ENCODE peak calls at places on chromosomes 11 and 22, in eight cellular contexts. L is HCT116, B is HepG2, H is sigmoid colon, K is GM23338, W is breast epithelium, T is K562, X is prostate gland. D is an unnamed sample.

GRCh38 chr11:120448240-120448639 is 63.3 kb upstream of the GRIK4 start:
- DNase-seq in L (no peak), B (no peak), H (no peak), K (no peak), W (no peak), T (no peak), X (no peak), D (no peak)

GRCh38 chr11:35664977-35665441 is 2.4 kb downstream of the TRIM44 start:
- DNase-seq in L (no peak), B (no peak), H (no peak), K (peak), W (no peak), T (no peak), X (no peak), D (no peak)

GRCh38 chr11:1487091-1487850 is 692 bp upstream of the MOB2 start:
- DNase-seq in L (no peak), B (no peak), H (peak), K (no peak), W (no peak), T (no peak), X (no peak), D (peak)

GRCh38 chr11:33534575-33534974 is 166.1 kb downstream of the C11orf91 start:
- DNase-seq in L (no peak), B (no peak), H (no peak), K (no peak), W (no peak), T (no peak), X (no peak), D (no peak)

GRCh38 chr11:623999-624704 is 603 bp downstream of the CDHR5 start:
- DNase-seq in L (peak), B (no peak), H (no peak), K (no peak), W (no peak), T (no peak), X (no peak), D (peak)

GRCh38 chr11:76614471-76615183 is 55.9 kb downstream of the LRRC32 start:
- DNase-seq in L (no peak), B (no peak), H (peak), K (no peak), W (no peak), T (no peak), X (no peak), D (peak)

GRCh38 chr11:116357769-116358544 is 414.8 kb downstream of the BUD13 start:
- DNase-seq in L (peak), B (no peak), H (no peak), K (peak), W (no peak), T (peak), X (no peak), D (no peak)

GRCh38 chr11:76153609-76153949 is 52.7 kb downstream of the WNT11 start:
- DNase-seq in L (no peak), B (peak), H (no peak), K (no peak), W (no peak), T (no peak), X (no peak), D (no peak)

GRCh38 chr11:112085822-112086421 is 634 bp downstream of the TIMM8B start:
- DNase-seq in L (no peak), B (no peak), H (no peak), K (peak), W (no peak), T (peak), X (peak), D (peak)

GRCh38 chr11:126723665-126724045 is 276.9 kb downstream of the KIRREL3 start:
- DNase-seq in L (no peak), B (no peak), H (no peak), K (no peak), W (no peak), T (no peak), X (no peak), D (no peak)

GRCh38 chr22:23829845-23830372 is 8.9 kb downstream of the DERL3 start:
- DNase-seq in L (no peak), B (no peak), H (peak), K (no peak), W (no peak), T (no peak), X (no peak), D (no peak)

GRCh38 chr11:67409781-67410368 is 5.6 kb upstream of the CARNS1 start:
- DNase-seq in L (peak), B (peak), H (no peak), K (peak), W (no peak), T (peak), X (no peak), D (peak)

GRCh38 chr11:130462101-130462885 is 13.8 kb downstream of the ADAMTS15 start:
- DNase-seq in L (no peak), B (no peak), H (no peak), K (no peak), W (no peak), T (no peak), X (no peak), D (no peak)

GRCh38 chr22:36379593-36380361 is 8.0 kb downstream of the MYH9 start:
- DNase-seq in L (no peak), B (no peak), H (no peak), K (no peak), W (no peak), T (no peak), X (no peak), D (peak)

GRCh38 chr11:12168114-12168513 is 57.7 kb downstream of the MICAL2 start:
- DNase-seq in L (no peak), B (no peak), H (no peak), K (no peak), W (no peak), T (no peak), X (no peak), D (no peak)

GRCh38 chr11:416051-416756 is 1.4 kb upstream of the SIGIRR start:
- DNase-seq in L (no peak), B (no peak), H (no peak), K (peak), W (no peak), T (no peak), X (no peak), D (no peak)

GRCh38 chr11:1953489-1954284 is 6.6 kb downstream of the MRPL23 start:
- DNase-seq in L (no peak), B (no peak), H (peak), K (no peak), W (peak), T (no peak), X (peak), D (peak)

GRCh38 chr11:63602296-63602695 is 11.9 kb downstream of the PLAAT3 start:
- DNase-seq in L (no peak), B (no peak), H (no peak), K (no peak), W (no peak), T (no peak), X (no peak), D (no peak)

GRCh38 chr11:33956611-33957010 is 64.7 kb upstream of the LMO2 start:
- DNase-seq in L (no peak), B (no peak), H (no peak), K (no peak), W (no peak), T (no peak), X (no peak), D (no peak)

GRCh38 chr11:65417221-65417701 is 5.3 kb upstream of the NEAT1 start:
- DNase-seq in L (no peak), B (no peak), H (peak), K (no peak), W (no peak), T (no peak), X (peak), D (peak)

GRCh38 chr22:38471237-38471636 is 3.3 kb downstream of the KDELR3 start:
- DNase-seq in L (no peak), B (no peak), H (no peak), K (no peak), W (no peak), T (no peak), X (no peak), D (peak)

GRCh38 chr11:59197990-59198389 is 14.7 kb downstream of the MPEG1 start:
- DNase-seq in L (no peak), B (no peak), H (peak), K (no peak), W (no peak), T (no peak), X (peak), D (no peak)

GRCh38 chr11:13388741-13389140 is 74.3 kb downstream of the BTBD10 start:
- DNase-seq in L (no peak), B (no peak), H (no peak), K (no peak), W (no peak), T (no peak), X (no peak), D (no peak)

GRCh38 chr11:9982796-9983579 is 311.0 kb downstream of the SBF2 start:
- DNase-seq in L (peak), B (peak), H (no peak), K (peak), W (no peak), T (peak), X (no peak), D (no peak)

GRCh38 chr22:39712938-39713525 is 142.5 kb downstream of the CACNA1I start:
- DNase-seq in L (no peak), B (no peak), H (no peak), K (no peak), W (no peak), T (no peak), X (no peak), D (peak)

GRCh38 chr22:20146777-20147176 is 4.1 kb downstream of the CCDC188 start:
- DNase-seq in L (no peak), B (no peak), H (no peak), K (no peak), W (no peak), T (peak), X (no peak), D (no peak)

GRCh38 chr11:73480677-73481076 is 104.5 kb downstream of the RELT start:
- DNase-seq in L (no peak), B (no peak), H (no peak), K (no peak), W (no peak), T (no peak), X (no peak), D (no peak)

GRCh38 chr11:64004590-64004984 is 18.3 kb downstream of the OTUB1 start:
- DNase-seq in L (no peak), B (no peak), H (no peak), K (no peak), W (no peak), T (no peak), X (no peak), D (no peak)

GRCh38 chr11:96203567-96204365 is 139.2 kb downstream of the MAML2 start:
- DNase-seq in L (no peak), B (no peak), H (no peak), K (no peak), W (no peak), T (no peak), X (no peak), D (no peak)

GRCh38 chr22:44574057-44574456 is 76.0 kb upstream of the RTL6 start:
- DNase-seq in L (peak), B (no peak), H (peak), K (no peak), W (peak), T (no peak), X (peak), D (no peak)

GRCh38 chr11:111312076-111312475 is 13.7 kb downstream of the POU2AF3 start:
- DNase-seq in L (no peak), B (no peak), H (no peak), K (no peak), W (no peak), T (no peak), X (no peak), D (no peak)

GRCh38 chr11:96161271-96162089 is 181.5 kb downstream of the MAML2 start:
- DNase-seq in L (no peak), B (no peak), H (no peak), K (peak), W (no peak), T (no peak), X (no peak), D (no peak)

GRCh38 chr11:126597041-126597440 is 241.6 kb downstream of the ST3GAL4 start:
- DNase-seq in L (no peak), B (no peak), H (no peak), K (no peak), W (no peak), T (no peak), X (no peak), D (peak)

GRCh38 chr11:72703281-72704008 is 29.2 kb upstream of the PDE2A start:
- DNase-seq in L (no peak), B (no peak), H (peak), K (no peak), W (no peak), T (peak), X (no peak), D (no peak)

GRCh38 chr22:36015806-36016519 is 12.7 kb downstream of the RBFOX2 start:
- DNase-seq in L (no peak), B (no peak), H (no peak), K (no peak), W (no peak), T (no peak), X (no peak), D (no peak)

DNA sequence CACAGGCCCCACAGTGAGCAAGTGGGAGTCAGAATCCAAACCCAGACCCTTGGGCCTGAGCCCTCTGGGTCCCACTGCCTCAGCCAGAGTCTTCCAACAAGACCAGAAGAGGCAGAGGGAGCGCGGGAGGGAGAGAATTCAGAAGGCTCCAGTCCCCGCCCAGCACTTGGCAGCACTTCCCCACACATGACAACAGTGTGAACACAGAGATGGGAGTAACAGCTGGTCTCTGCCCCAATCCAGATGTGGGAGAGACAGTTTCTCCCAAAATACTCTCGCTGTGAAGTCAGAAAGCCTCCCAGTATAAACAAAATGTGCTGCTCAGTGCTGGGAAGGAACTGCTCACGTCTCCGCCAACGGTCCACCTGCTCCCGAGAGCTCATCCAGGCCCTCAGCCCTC is 219.9 kb downstream of the MN1 start:
- DNase-seq in L (no peak), B (no peak), H (peak), K (no peak), W (no peak), T (no peak), X (no peak), D (peak)
- TF ChIP-seq POLR2AphosphoS5 in L (no peak), B (no peak), H (peak), K (no peak), W (peak), T (no peak), X (no peak), D (no peak)

GRCh38 chr22:46299101-46299500 is 2.4 kb downstream of the GTSE1 start:
- DNase-seq in L (no peak), B (no peak), H (no peak), K (no peak), W (no peak), T (no peak), X (no peak), D (peak)

GRCh38 chr22:46294784-46295183 is 1.9 kb upstream of the GTSE1 start:
- DNase-seq in L (no peak), B (no peak), H (no peak), K (no peak), W (no peak), T (no peak), X (no peak), D (peak)

GRCh38 chr22:46297151-46297819 is 615 bp downstream of the GTSE1 start:
- DNase-seq in L (no peak), B (peak), H (no peak), K (peak), W (no peak), T (no peak), X (no peak), D (no peak)

GRCh38 chr22:46295277-46295971 is 1.2 kb upstream of the GTSE1 start:
- DNase-seq in L (no peak), B (no peak), H (no peak), K (no peak), W (no peak), T (no peak), X (no peak), D (no peak)

GRCh38 chr22:46296257-46297150 is at the start of gene GTSE1:
- DNase-seq in L (peak), B (peak), H (peak), K (peak), W (peak), T (peak), X (peak), D (peak)
- TF ChIP-seq CTCF in L (peak), B (peak), H (no peak), K (peak), W (no peak), T (peak), X (peak), D (peak)

DNA sequence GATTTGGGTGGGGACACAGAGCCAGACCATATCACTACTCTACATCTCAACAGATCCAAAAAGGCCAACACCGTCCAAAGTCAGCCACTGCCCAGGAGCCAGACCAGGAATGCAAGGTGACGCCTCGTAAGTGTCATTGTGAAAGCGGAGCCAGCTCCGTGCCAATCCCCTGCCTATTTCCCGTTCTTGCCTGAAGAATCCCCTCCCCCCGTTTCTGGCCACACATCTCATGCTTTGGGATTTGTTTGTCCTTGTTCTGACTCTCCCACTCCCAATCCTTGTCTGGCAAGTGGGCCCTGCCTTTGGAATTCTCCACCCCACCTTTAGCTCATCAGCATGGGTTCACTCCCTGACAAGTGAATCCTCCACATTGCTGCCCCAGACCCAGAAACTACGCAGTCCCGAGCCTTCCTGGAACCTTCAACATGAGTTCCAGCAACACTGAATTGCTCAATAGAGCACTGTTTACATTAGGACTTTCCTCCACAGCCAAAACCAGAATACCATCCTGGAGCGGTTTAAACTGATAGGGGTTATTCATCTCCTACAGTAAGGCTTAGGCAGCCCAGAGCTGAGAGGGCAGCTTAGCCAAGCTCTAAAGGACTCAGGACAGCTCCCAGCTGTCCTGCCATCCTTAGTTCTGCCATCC is 6.0 kb upstream of the SLC35C1 start:
- DNase-seq in L (no peak), B (peak), H (peak), K (no peak), W (no peak), T (no peak), X (peak), D (peak)
- TF ChIP-seq POLR2AphosphoS5 in L (no peak), B (no peak), H (no peak), K (no peak), W (peak), T (no peak), X (no peak), D (no peak)

GRCh38 chr11:119030329-119031047 is at the start of gene SLC37A4:
- DNase-seq in L (peak), B (peak), H (peak), K (peak), W (peak), T (peak), X (peak), D (peak)
- TF ChIP-seq CTCF in L (peak), B (peak), H (no peak), K (peak), W (no peak), T (peak), X (peak), D (peak)

GRCh38 chr11:31826530-31827438 is 15.7 kb upstream of the PAX6 start:
- DNase-seq in L (no peak), B (no peak), H (no peak), K (peak), W (no peak), T (no peak), X (no peak), D (no peak)
- TF ChIP-seq POLR2AphosphoS5 in L (no peak), B (no peak), H (no peak), K (no peak), W (no peak), T (no peak), X (no peak), D (no peak)

GRCh38 chr11:61889831-61890230 is 1.5 kb downstream of the FADS3 start:
- DNase-seq in L (no peak), B (no peak), H (no peak), K (no peak), W (no peak), T (no peak), X (no peak), D (no peak)

GRCh38 chr11:61891331-61892084 is at the start of gene FADS3:
- DNase-seq in L (peak), B (peak), H (peak), K (peak), W (peak), T (peak), X (peak), D (peak)

GRCh38 chr11:61892085-61892370 is 683 bp upstream of the FADS3 start:
- DNase-seq in L (no peak), B (no peak), H (no peak), K (peak), W (no peak), T (no peak), X (no peak), D (no peak)

GRCh38 chr11:61888590-61888989 is 2.8 kb downstream of the FADS3 start:
- DNase-seq in L (no peak), B (no peak), H (no peak), K (no peak), W (no peak), T (no peak), X (no peak), D (no peak)

GRCh38 chr11:61890536-61891330 is 612 bp downstream of the FADS3 start:
- DNase-seq in L (no peak), B (peak), H (peak), K (no peak), W (no peak), T (peak), X (no peak), D (peak)
- TF ChIP-seq CTCF in L (no peak), B (peak), H (no peak), K (no peak), W (no peak), T (no peak), X (no peak), D (no peak)

DNA sequence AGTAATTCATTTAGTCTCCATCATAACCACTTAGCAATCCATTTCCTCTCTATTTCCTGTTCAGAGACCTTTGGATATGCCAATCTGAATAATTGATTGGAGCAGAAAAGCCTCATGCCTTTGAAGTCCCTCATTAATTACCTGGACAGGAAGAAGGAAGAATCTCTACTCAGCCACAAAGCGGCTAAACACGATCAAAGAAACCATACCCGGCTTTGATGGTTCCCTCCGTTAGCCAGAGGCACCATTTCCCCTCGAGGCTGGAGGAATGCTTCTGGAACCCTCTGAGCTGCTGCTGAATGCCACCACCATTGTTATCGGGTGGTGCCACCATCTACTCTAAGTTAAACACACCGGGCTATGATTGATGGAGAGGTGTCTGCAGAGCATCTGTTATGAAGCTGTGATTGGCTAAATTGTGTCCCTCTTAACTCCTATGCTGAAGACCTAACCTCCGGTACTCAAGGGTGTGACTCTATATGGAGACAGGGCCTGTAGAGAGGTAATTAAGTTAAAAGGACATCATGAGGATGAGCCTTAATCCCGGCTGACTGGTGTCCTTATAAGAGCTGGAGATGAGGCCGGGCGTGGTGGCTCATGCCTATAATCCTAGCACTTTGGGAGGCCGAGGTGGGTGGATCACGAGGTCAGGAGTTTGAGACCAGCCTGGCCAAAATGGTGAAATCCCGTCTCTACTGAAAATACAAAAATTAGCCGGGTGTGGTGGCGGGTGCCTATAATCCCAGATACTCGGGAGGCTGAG is 168.6 kb downstream of the CTTN start:
- DNase-seq in L (no peak), B (no peak), H (no peak), K (no peak), W (no peak), T (no peak), X (no peak), D (no peak)
- TF ChIP-seq POLR2AphosphoS5 in L (no peak), B (no peak), H (no peak), K (no peak), W (no peak), T (no peak), X (no peak), D (no peak)

D was measured in spleen.